ENCODE peak calls at places on chromosome 17, in five cellular contexts. R, W, O, D and X are unnamed samples.

GRCh38 chr17:8019665-8020064 is 17.2 kb downstream of the GUCY2D start:
- DNase-seq in W (no peak), R (no peak), O (no peak), D (no peak), X (no peak)

GRCh38 chr17:79949646-79950292 is 85.9 kb downstream of the TBC1D16 start:
- DNase-seq in O (no peak), D (no peak), R (no peak), W (peak; percentile 95), X (no peak)

GRCh38 chr17:20781260-20781659 is 201.7 kb downstream of the CDRT15L2 start:
- DNase-seq in O (no peak), D (no peak), R (no peak), W (no peak), X (no peak)

GRCh38 chr17:15264542-15264941 is 584 bp downstream of the PMP22 start:
- DNase-seq in O (no peak), R (no peak), W (no peak), D (no peak), X (no peak)

GRCh38 chr17:50863221-50863843 is 2.8 kb downstream of the TOB1 start:
- DNase-seq in R (peak; percentile 41), O (no peak), W (peak; percentile 79), D (peak; percentile 49), X (no peak)

GRCh38 chr17:60902399-60902798 is 224.7 kb downstream of the BCAS3 start:
- DNase-seq in W (no peak), O (no peak), D (peak; percentile 41), R (no peak), X (no peak)

GRCh38 chr17:2202996-2203575 is 100.5 kb downstream of the SMG6 start:
- DNase-seq in W (no peak), D (no peak), R (no peak), O (no peak), X (no peak)

GRCh38 chr17:29363716-29364115 is 26.4 kb upstream of the TAOK1 start:
- DNase-seq in W (no peak), R (no peak), O (no peak), D (no peak), X (no peak)

GRCh38 chr17:37743875-37744632 is 805 bp downstream of the HNF1B start:
- DNase-seq in D (no peak), W (peak; percentile 65), R (no peak), O (no peak), X (no peak)

GRCh38 chr17:57561072-57561861 is 183.8 kb downstream of the CCDC182 start:
- DNase-seq in D (no peak), W (no peak), R (peak; percentile 71), O (no peak), X (no peak)

GRCh38 chr17:81169870-81170309 is 3.9 kb upstream of the AATK start:
- DNase-seq in D (no peak), R (no peak), W (no peak), O (no peak), X (no peak)

GRCh38 chr17:55263565-55264272 is 1.0 kb upstream of the HLF start:
- DNase-seq in O (no peak), W (peak; percentile 44), R (no peak), D (no peak), X (no peak)

GRCh38 chr17:54172654-54173316 is 350.1 kb downstream of the KIF2B start:
- DNase-seq in O (no peak), W (peak; percentile 67), D (peak; percentile 18), R (peak; percentile 3), X (no peak)

GRCh38 chr17:6853764-6854442 is 22.4 kb upstream of the TEKT1 start:
- DNase-seq in D (no peak), W (peak; percentile 89), O (no peak), R (peak; percentile 80), X (no peak)
- H3K79me2 ChIP-seq in D (no peaks in the 10 kb centered on the region), W (peaks cover 47% of the 10 kb centered on the region), O (no peaks in the 10 kb centered on the region), R (peaks cover 47% of the 10 kb centered on the region), X (peaks cover 43% of the 10 kb centered on the region)

DNA sequence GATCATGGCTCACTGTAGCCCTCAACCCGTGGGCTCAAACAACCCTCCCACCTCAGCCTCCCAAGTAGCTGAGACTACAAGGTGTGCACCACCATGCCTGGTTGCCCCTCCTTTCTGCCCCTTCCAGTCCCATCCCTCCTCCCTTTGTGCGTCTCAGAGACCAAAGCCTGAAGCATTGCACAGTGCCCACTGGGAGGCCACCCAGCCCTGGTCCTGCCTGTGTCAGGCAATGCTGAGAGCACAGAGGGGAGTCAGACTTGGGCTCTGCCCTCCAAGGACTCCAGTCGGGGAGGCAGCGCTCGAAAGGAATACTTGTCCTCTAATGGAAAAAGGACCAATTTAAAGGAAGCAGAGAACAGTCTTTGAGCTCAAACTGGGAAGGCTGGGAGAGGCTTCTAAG is 20.4 kb downstream of the RAI1 start:
- DNase-seq in O (no peak), D (no peak), W (no peak), R (no peak), X (no peak)
- H3K79me2 ChIP-seq in O (peaks cover 71% of the 10 kb centered on the region), D (peaks cover 77% of the 10 kb centered on the region), W (no peaks in the 10 kb centered on the region), R (peaks cover 26% of the 10 kb centered on the region), X (peaks cover 94% of the 10 kb centered on the region)

GRCh38 chr17:78718575-78719209 is 63.4 kb downstream of the CYTH1 start:
- DNase-seq in D (no peak), W (no peak), R (peak; percentile 61), O (no peak), X (no peak)

GRCh38 chr17:78716292-78716691 is 65.8 kb downstream of the CYTH1 start:
- DNase-seq in O (no peak), W (no peak), D (no peak), R (no peak), X (no peak)

GRCh38 chr17:78716814-78717393 is 65.2 kb downstream of the CYTH1 start:
- DNase-seq in R (peak; percentile 67), W (peak; percentile 36), O (no peak), D (peak; percentile 45), X (no peak)

GRCh38 chr17:78715876-78716275 is 66.2 kb downstream of the CYTH1 start:
- DNase-seq in W (no peak), O (no peak), R (no peak), D (no peak), X (no peak)

DNA sequence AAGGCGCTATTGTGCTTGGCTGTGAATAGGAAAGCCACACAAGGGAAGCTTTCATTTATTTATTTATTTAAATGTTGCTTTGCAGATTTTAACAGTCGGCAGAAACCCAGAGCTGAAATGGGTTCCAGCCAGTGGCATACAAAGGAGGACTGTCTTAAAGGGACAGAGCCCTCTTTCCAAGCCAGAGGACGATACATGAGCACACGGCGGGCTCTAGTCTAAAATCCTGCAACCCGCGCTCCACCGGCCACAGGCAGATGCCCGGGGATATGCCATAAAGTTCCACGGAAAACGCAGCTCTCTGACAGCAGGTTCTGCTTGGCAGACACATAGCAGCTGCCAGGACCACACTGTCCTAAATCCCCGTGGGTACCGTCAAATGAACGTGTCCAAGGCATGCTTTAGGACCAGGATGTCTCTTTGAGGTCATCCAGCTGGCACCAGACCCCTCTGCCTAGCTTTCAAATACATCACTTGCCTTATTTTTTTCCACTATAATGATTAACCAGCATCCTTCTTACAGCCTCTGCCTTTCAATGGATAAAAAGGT is 64.6 kb downstream of the CYTH1 start:
- DNase-seq in D (peak; percentile 68), W (peak; percentile 37), O (no peak), R (peak; percentile 52), X (no peak)
- H3K79me2 ChIP-seq in D (peaks cover 3% of the 10 kb centered on the region), W (peaks cover 42% of the 10 kb centered on the region), O (peaks cover 32% of the 10 kb centered on the region), R (peaks cover 99% of the 10 kb centered on the region), X (peaks cover 91% of the 10 kb centered on the region)

DNA sequence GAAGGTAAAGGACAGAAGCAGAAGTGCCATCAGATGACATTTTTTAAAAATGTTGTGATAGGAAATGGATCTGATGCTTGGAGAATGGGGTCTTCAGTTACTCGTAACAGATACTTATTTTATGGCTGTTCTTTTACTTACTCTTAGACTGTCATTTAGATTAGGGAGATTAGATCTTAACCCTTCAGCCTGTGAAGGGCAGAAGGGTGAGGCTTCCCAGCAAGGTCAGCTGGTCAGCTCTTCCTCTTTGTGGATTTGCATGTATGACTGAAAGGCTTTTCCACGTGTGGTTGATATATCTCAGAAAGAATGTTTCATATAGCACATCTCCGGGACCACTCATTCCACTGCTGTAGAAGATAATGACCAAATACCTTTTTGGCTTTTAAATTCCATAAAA is 27.4 kb downstream of the GRB7 start:
- DNase-seq in R (no peak), D (no peak), O (no peak), W (no peak), X (no peak)
- H3K79me2 ChIP-seq in R (peaks cover 81% of the 10 kb centered on the region), D (no peaks in the 10 kb centered on the region), O (no peaks in the 10 kb centered on the region), W (no peaks in the 10 kb centered on the region), X (no peaks in the 10 kb centered on the region)